ENCODE peak calls at places on chromosomes 16 and 17, in ten cellular contexts. U is suprapubic skin; M is WTC11; V is NCI-H460; O is OCI-LY7; T is stimulated activated CD8-positive, alpha-beta memory T cell treated with anti-CD3 and anti-CD28 coated beads, Interleukin-7, amount 100 ng/mL, for 1 hour; X is choroid plexus epithelial cell; K is SHP77; L is NCI-H1105 treated with DMSO at 0.1 percent for 48 hours; W is memory B cell. S is an unnamed sample.
A peak's percentile ranks its signal among the peaks of the same experiment; 100 is the strongest.

GRCh38 chr17:1484586-1485310 is 7.7 kb downstream of the MYO1C start:
- DNase-seq in U (no peak), M (peak; percentile 65), V (no peak), O (peak; percentile 65), T (peak; percentile 29), X (peak; percentile 51), K (peak; percentile 39), L (peak; percentile 52), W (peak; percentile 77), S (no peak)

GRCh38 chr17:35167666-35168065 is 20.0 kb downstream of the UNC45B start:
- DNase-seq in U (no peak), M (no peak), V (no peak), O (no peak), T (no peak), X (peak; percentile 9), K (no peak), L (no peak), W (no peak), S (peak; percentile 62)

GRCh38 chr17:63477471-63478440 is 895 bp downstream of the ACE start:
- DNase-seq in U (no peak), M (peak; percentile 29), V (no peak), O (no peak), T (no peak), X (no peak), K (no peak), L (peak; percentile 23), W (no peak), S (no peak)

GRCh38 chr17:18038149-18038850 is 668 bp downstream of the ATPAF2 start:
- DNase-seq in U (no peak), M (no peak), V (no peak), O (peak; percentile 75), T (no peak), X (no peak), K (no peak), L (no peak), W (no peak), S (no peak)

GRCh38 chr17:61833536-61834203 is 29.7 kb downstream of the BRIP1 start:
- DNase-seq in U (no peak), M (no peak), V (peak; percentile 40), O (no peak), T (no peak), X (peak; percentile 80), K (no peak), L (no peak), W (no peak), S (no peak)

GRCh38 chr17:61485067-61485775 is 33.0 kb downstream of the TBX4 start:
- DNase-seq in U (no peak), M (no peak), V (no peak), O (no peak), T (no peak), X (no peak), K (no peak), L (no peak), W (no peak), S (no peak)

GRCh38 chr17:37389160-37389559 is 13.4 kb downstream of the C17orf78 start:
- DNase-seq in U (no peak), M (no peak), V (no peak), O (no peak), T (no peak), X (no peak), K (no peak), L (no peak), W (no peak), S (no peak)

GRCh38 chr16:47815655-47816054 is 340.1 kb downstream of the ABCC12 start:
- DNase-seq in U (no peak), M (no peak), V (no peak), O (no peak), T (no peak), X (peak; percentile 28), K (no peak), L (no peak), W (no peak), S (no peak)

GRCh38 chr17:4823373-4824089 is 9.6 kb upstream of the MINK1 start:
- DNase-seq in U (no peak), M (no peak), V (no peak), O (no peak), T (no peak), X (no peak), K (no peak), L (no peak), W (no peak), S (no peak)

GRCh38 chr17:185445-186138 is 4.1 kb upstream of the DOC2B start:
- DNase-seq in U (no peak), M (no peak), V (no peak), O (no peak), T (no peak), X (no peak), K (no peak), L (no peak), W (no peak), S (peak; percentile 45)

GRCh38 chr16:49781401-49781800 is 74.5 kb downstream of the ZNF423 start:
- DNase-seq in U (no peak), M (no peak), V (no peak), O (no peak), T (no peak), X (peak; percentile 52), K (no peak), L (no peak), W (no peak), S (no peak)

GRCh38 chr17:64129765-64130558 is at the start of gene ERN1:
- DNase-seq in U (peak; percentile 96), M (peak; percentile 89), V (peak; percentile 93), O (peak; percentile 91), T (peak; percentile 83), X (peak; percentile 96), K (peak; percentile 69), L (peak; percentile 77), W (peak; percentile 88), S (peak; percentile 97)

GRCh38 chr17:79792984-79793923 is 3.6 kb downstream of the CBX8 start:
- DNase-seq in U (no peak), M (peak; percentile 44), V (no peak), O (no peak), T (no peak), X (peak; percentile 70), K (no peak), L (no peak), W (no peak), S (no peak)

GRCh38 chr16:82329070-82329469 is 159.0 kb upstream of the MPHOSPH6 start:
- DNase-seq in U (no peak), M (no peak), V (no peak), O (no peak), T (no peak), X (no peak), K (peak; percentile 17), L (no peak), W (no peak), S (no peak)

GRCh38 chr17:35543856-35544255 is 6.4 kb upstream of the SLFN12L start:
- DNase-seq in U (no peak), M (no peak), V (no peak), O (no peak), T (no peak), X (peak; percentile 41), K (no peak), L (no peak), W (no peak), S (peak; percentile 64)

GRCh38 chr17:57627591-57627990 is 117.5 kb downstream of the CCDC182 start:
- DNase-seq in U (peak; percentile 56), M (no peak), V (no peak), O (no peak), T (no peak), X (no peak), K (no peak), L (no peak), W (no peak), S (no peak)

GRCh38 chr17:79626156-79626890 is 15.5 kb upstream of the RBFOX3 start:
- DNase-seq in U (peak; percentile 59), M (peak; percentile 11), V (no peak), O (no peak), T (no peak), X (no peak), K (no peak), L (no peak), W (no peak), S (no peak)

GRCh38 chr16:15874745-15875314 is 13.6 kb downstream of the CEP20 start:
- DNase-seq in U (no peak), M (peak; percentile 58), V (peak; percentile 72), O (peak; percentile 42), T (no peak), X (peak; percentile 88), K (no peak), L (no peak), W (no peak), S (peak; percentile 83)

GRCh38 chr17:6435051-6435450 is at the start of gene AIPL1:
- DNase-seq in U (no peak), M (no peak), V (no peak), O (no peak), T (no peak), X (no peak), K (no peak), L (no peak), W (no peak), S (no peak)

GRCh38 chr17:35555695-35556094 is 4.9 kb downstream of the SLFN14 start:
- DNase-seq in U (no peak), M (no peak), V (no peak), O (no peak), T (no peak), X (no peak), K (no peak), L (no peak), W (no peak), S (no peak)

GRCh38 chr17:36812762-36813161 is 124.5 kb upstream of the LHX1 start:
- DNase-seq in U (no peak), M (peak; percentile 41), V (no peak), O (no peak), T (no peak), X (no peak), K (no peak), L (no peak), W (no peak), S (peak; percentile 26)

GRCh38 chr16:80285089-80285488 is 255.7 kb upstream of the DYNLRB2 start:
- DNase-seq in U (no peak), M (no peak), V (peak; percentile 8), O (no peak), T (no peak), X (no peak), K (no peak), L (no peak), W (no peak), S (no peak)

GRCh38 chr17:2138318-2138717 is 83.4 kb downstream of the HIC1 start:
- DNase-seq in U (no peak), M (no peak), V (no peak), O (peak; percentile 71), T (no peak), X (peak; percentile 38), K (peak; percentile 35), L (no peak), W (no peak), S (peak; percentile 37)

GRCh38 chr17:17225901-17226300 is 11.1 kb downstream of the FLCN start:
- DNase-seq in U (no peak), M (no peak), V (no peak), O (no peak), T (no peak), X (no peak), K (no peak), L (no peak), W (no peak), S (no peak)

GRCh38 chr17:28657756-28658155 is 4.0 kb downstream of the SDF2 start:
- DNase-seq in U (no peak), M (no peak), V (no peak), O (no peak), T (no peak), X (peak; percentile 25), K (no peak), L (no peak), W (no peak), S (peak; percentile 26)

GRCh38 chr16:2535644-2536021 is 2.2 kb upstream of the PDPK1 start:
- DNase-seq in U (no peak), M (no peak), V (no peak), O (no peak), T (no peak), X (peak; percentile 76), K (no peak), L (no peak), W (no peak), S (peak; percentile 67)

S was measured in lung microvascular endothelial cell.